ENCODE peak calls at places on chromosomes 13 and 19, in four cellular contexts. One of them, this sample, is unnamed.
A peak's percentile ranks its signal among the peaks of the same experiment; 100 is the strongest.

GRCh38 chr19:17264641-17264979 is at the start of gene USHBP1:
- DNase-seq in neural crest cell: no peak
- DNase-seq in body of pancreas: no peak
- DNase-seq in kidney epithelial cell: no peak
- DNase-seq in this sample: no peak

GRCh38 chr19:23075031-23075733 is 41.6 kb upstream of the ZNF730 start:
- DNase-seq in neural crest cell: peak; percentile 76
- DNase-seq in body of pancreas: peak; percentile 28
- DNase-seq in kidney epithelial cell: peak; percentile 43
- DNase-seq in this sample: no peak

GRCh38 chr19:19077103-19077502 is 13.3 kb downstream of the SLC25A42 start:
- DNase-seq in neural crest cell: no peak
- DNase-seq in body of pancreas: no peak
- DNase-seq in kidney epithelial cell: no peak
- DNase-seq in this sample: no peak

GRCh38 chr19:4758659-4759058 is 32.9 kb upstream of the FEM1A start:
- DNase-seq in neural crest cell: no peak
- DNase-seq in body of pancreas: no peak
- DNase-seq in kidney epithelial cell: no peak
- DNase-seq in this sample: no peak

GRCh38 chr19:2969104-2969504 is 8.3 kb upstream of the TLE6 start:
- DNase-seq in neural crest cell: no peak
- DNase-seq in body of pancreas: peak; percentile 88
- DNase-seq in kidney epithelial cell: no peak
- DNase-seq in this sample: no peak

GRCh38 chr13:28447206-28447605 is 47.7 kb downstream of the FLT1 start:
- DNase-seq in neural crest cell: no peak
- DNase-seq in body of pancreas: no peak
- DNase-seq in kidney epithelial cell: no peak
- DNase-seq in this sample: no peak

GRCh38 chr19:46350029-46350757 is 3.3 kb downstream of the PPP5C start:
- DNase-seq in neural crest cell: no peak
- DNase-seq in body of pancreas: no peak
- DNase-seq in kidney epithelial cell: no peak
- DNase-seq in this sample: no peak

GRCh38 chr19:18020212-18021067 is 12.5 kb downstream of the ARRDC2 start:
- DNase-seq in neural crest cell: no peak
- DNase-seq in body of pancreas: peak; percentile 89
- DNase-seq in kidney epithelial cell: no peak
- DNase-seq in this sample: no peak

GRCh38 chr13:90585392-90585791 is 762.1 kb upstream of the MIR17HG start:
- DNase-seq in neural crest cell: no peak
- DNase-seq in body of pancreas: no peak
- DNase-seq in kidney epithelial cell: no peak
- DNase-seq in this sample: no peak

GRCh38 chr19:44498988-44499387 is 1.3 kb downstream of the ZNF180 start:
- DNase-seq in neural crest cell: no peak
- DNase-seq in body of pancreas: no peak
- DNase-seq in kidney epithelial cell: no peak
- DNase-seq in this sample: no peak

GRCh38 chr13:40629678-40630384 is 36.6 kb downstream of the FOXO1 start:
- DNase-seq in neural crest cell: no peak
- DNase-seq in body of pancreas: no peak
- DNase-seq in kidney epithelial cell: no peak
- DNase-seq in this sample: no peak

GRCh38 chr19:679418-680286 is 3.5 kb downstream of the FSTL3 start:
- DNase-seq in neural crest cell: peak; percentile 38
- DNase-seq in body of pancreas: peak; percentile 68
- DNase-seq in kidney epithelial cell: no peak
- DNase-seq in this sample: no peak

GRCh38 chr13:109271991-109272454 is 514.4 kb downstream of the IRS2 start:
- DNase-seq in neural crest cell: no peak
- DNase-seq in body of pancreas: no peak
- DNase-seq in kidney epithelial cell: no peak
- DNase-seq in this sample: no peak

GRCh38 chr19:48619692-48620565 is 623 bp downstream of the SPHK2 start:
- DNase-seq in neural crest cell: no peak
- DNase-seq in body of pancreas: no peak
- DNase-seq in kidney epithelial cell: no peak
- DNase-seq in this sample: no peak

GRCh38 chr13:76904507-76904906 is 18.3 kb upstream of the KCTD12 start:
- DNase-seq in neural crest cell: no peak
- DNase-seq in body of pancreas: no peak
- DNase-seq in kidney epithelial cell: no peak
- DNase-seq in this sample: no peak

DNA sequence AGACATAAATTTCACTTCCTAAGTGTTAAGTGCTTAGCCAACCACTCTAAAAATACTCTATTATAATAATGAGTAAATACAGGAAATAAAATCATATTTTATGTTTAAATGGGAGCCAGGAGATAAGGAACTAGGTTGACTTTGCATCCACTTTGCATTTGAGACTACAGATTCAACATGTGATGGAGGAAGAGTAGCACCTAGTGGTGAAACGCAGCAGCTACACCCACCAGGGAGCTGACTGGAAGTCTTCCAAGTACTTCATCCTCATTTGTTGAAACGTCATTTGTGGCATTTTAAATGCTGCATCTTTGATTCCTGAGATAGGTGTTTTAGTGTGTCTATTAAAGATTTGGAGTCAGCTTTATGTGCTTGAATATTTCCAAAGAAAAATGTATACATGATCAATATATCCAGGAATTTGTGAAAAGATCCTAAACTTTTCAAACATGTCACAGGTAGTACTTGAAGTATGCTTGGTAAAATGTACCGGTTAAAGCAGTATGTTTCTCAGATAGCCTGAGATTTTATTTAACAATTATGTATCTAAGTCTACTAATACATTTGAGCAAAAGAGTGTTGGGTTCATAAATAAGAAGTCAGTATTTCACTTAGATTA is 17.4 kb upstream of the KCTD12 start:
- DNase-seq in neural crest cell: peak; percentile 66
- DNase-seq in body of pancreas: peak; percentile 71
- DNase-seq in kidney epithelial cell: no peak
- DNase-seq in this sample: peak; percentile 41
- TF ChIP-seq CTCF in neural crest cell: peak; percentile 99
- TF ChIP-seq CTCF in body of pancreas: peak; percentile 90
- TF ChIP-seq CTCF in kidney epithelial cell: peak; percentile 99
- TF ChIP-seq CTCF in this sample: peak; percentile 99

GRCh38 chr13:32261567-32261966 is 53.6 kb downstream of the ZAR1L start:
- DNase-seq in neural crest cell: no peak
- DNase-seq in body of pancreas: peak; percentile 57
- DNase-seq in kidney epithelial cell: peak; percentile 14
- DNase-seq in this sample: peak; percentile 28
- TF ChIP-seq CTCF in neural crest cell: no peak
- TF ChIP-seq CTCF in body of pancreas: no peak
- TF ChIP-seq CTCF in kidney epithelial cell: no peak
- TF ChIP-seq CTCF in this sample: no peak

GRCh38 chr13:39602614-39603366 is at the start of gene LHFPL6:
- DNase-seq in neural crest cell: peak; percentile 73
- DNase-seq in body of pancreas: peak; percentile 74
- DNase-seq in kidney epithelial cell: no peak
- DNase-seq in this sample: no peak
- TF ChIP-seq CTCF in neural crest cell: peak; percentile 49
- TF ChIP-seq CTCF in body of pancreas: no peak
- TF ChIP-seq CTCF in kidney epithelial cell: peak; percentile 56
- TF ChIP-seq CTCF in this sample: peak; percentile 79

DNA sequence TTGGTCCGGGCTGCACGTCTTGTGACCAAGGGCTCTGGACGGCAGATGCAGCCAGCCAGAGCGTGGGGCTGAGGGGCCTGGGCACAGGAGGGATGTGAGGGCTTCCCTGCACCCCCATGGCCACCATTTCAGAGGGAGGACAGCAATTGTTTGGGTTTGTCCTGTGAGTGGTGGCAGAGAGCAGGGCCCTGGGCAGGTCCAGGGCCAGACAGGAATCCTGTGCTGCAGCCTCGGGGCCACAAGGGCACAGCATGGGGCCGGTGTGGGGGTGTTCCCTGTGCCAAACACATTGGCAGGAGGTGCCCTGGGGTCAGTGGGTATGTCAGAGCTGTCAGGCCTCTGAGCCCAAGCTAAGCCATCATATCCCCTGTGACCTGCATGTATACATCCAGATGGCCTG is 32.2 kb downstream of the WTIP start:
- DNase-seq in neural crest cell: no peak
- DNase-seq in body of pancreas: no peak
- DNase-seq in kidney epithelial cell: no peak
- DNase-seq in this sample: no peak
- TF ChIP-seq CTCF in neural crest cell: no peak
- TF ChIP-seq CTCF in body of pancreas: no peak
- TF ChIP-seq CTCF in kidney epithelial cell: no peak
- TF ChIP-seq CTCF in this sample: no peak

GRCh38 chr19:55212447-55212846 is 3.1 kb upstream of the PTPRH start:
- DNase-seq in neural crest cell: peak; percentile 40
- DNase-seq in body of pancreas: no peak
- DNase-seq in kidney epithelial cell: no peak
- DNase-seq in this sample: no peak
- TF ChIP-seq CTCF in neural crest cell: peak; percentile 57
- TF ChIP-seq CTCF in body of pancreas: peak; percentile 1
- TF ChIP-seq CTCF in kidney epithelial cell: no peak
- TF ChIP-seq CTCF in this sample: peak; percentile 21

DNA sequence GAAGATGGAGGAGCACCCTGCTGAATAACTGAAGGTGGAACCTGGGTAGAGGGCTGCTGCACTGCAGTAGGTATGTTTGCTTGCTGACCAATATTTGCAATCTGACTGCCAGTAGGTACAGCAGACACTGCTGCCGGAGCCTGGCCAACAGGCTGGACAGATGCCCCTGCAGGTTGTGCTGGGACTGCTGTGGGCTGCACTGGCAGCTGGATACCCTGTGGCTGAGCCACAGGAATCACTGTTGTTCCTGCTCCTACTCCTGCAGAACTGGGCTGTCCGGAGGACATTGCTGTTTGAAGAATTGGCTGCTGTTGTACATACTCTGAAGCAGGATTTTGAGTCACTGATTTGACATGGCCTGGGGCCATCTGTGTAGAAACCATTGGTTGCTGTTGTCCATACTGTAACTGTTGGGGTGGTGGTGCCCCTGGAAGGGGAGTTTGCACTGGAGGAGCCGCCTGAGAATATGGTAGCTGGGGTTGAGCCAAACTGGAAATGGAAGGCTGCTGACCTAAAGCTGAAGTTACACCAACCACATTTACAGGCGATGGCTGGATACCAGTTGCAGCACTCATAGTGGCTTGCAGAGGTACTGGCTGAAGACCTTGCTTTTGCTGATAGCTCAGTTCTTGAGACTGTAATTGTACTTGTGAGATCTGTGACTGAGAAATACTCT is 2.2 kb downstream of the TSC22D1 start:
- DNase-seq in neural crest cell: no peak
- DNase-seq in body of pancreas: peak; percentile 22
- DNase-seq in kidney epithelial cell: no peak
- DNase-seq in this sample: no peak
- TF ChIP-seq CTCF in neural crest cell: peak; percentile 58
- TF ChIP-seq CTCF in body of pancreas: peak; percentile 59
- TF ChIP-seq CTCF in kidney epithelial cell: peak; percentile 32
- TF ChIP-seq CTCF in this sample: peak; percentile 65